ENCODE peak calls at places on chromosome 19, in six cellular contexts. One of them, this sample, is unnamed.

GRCh38 chr19:58150328-58150921 is at the start of gene ZNF329:
- DNase-seq in K562: peak
- DNase-seq in H1: no peak
- DNase-seq in GM12891: peak
- DNase-seq in HepG2: peak
- DNase-seq in GM12878: peak
- DNase-seq in this sample: peak

GRCh38 chr19:39499082-39499642 is 415 bp downstream of the DLL3 start:
- DNase-seq in H1: no peak
- DNase-seq in GM12891: no peak
- DNase-seq in K562: no peak
- DNase-seq in GM12878: no peak
- DNase-seq in HepG2: no peak
- DNase-seq in this sample: no peak

GRCh38 chr19:36417752-36418286 is 625 bp downstream of the ZFP82 start:
- DNase-seq in K562: peak
- DNase-seq in GM12891: no peak
- DNase-seq in H1: no peak
- DNase-seq in HepG2: no peak
- DNase-seq in GM12878: no peak
- DNase-seq in this sample: no peak

GRCh38 chr19:10418281-10419199 is 1.8 kb upstream of the PDE4A start:
- DNase-seq in K562: peak
- DNase-seq in GM12891: no peak
- DNase-seq in GM12878: no peak
- DNase-seq in HepG2: no peak
- DNase-seq in H1: no peak
- DNase-seq in this sample: no peak

GRCh38 chr19:49976496-49976895 is 15.5 kb upstream of the SIGLEC11 start:
- DNase-seq in HepG2: no peak
- DNase-seq in H1: no peak
- DNase-seq in K562: no peak
- DNase-seq in GM12891: no peak
- DNase-seq in GM12878: no peak
- DNase-seq in this sample: no peak

GRCh38 chr19:38544569-38545315 is 73.0 kb downstream of the MAP4K1 start:
- DNase-seq in H1: no peak
- DNase-seq in K562: peak
- DNase-seq in HepG2: no peak
- DNase-seq in GM12891: no peak
- DNase-seq in GM12878: no peak
- DNase-seq in this sample: no peak

GRCh38 chr19:49746206-49746958 is 16.7 kb downstream of the TSKS start:
- DNase-seq in GM12878: no peak
- DNase-seq in H1: peak
- DNase-seq in K562: peak
- DNase-seq in HepG2: peak
- DNase-seq in GM12891: peak
- DNase-seq in this sample: no peak

GRCh38 chr19:52935434-52935833 is 12.2 kb upstream of the ZNF888 start:
- DNase-seq in K562: no peak
- DNase-seq in H1: no peak
- DNase-seq in HepG2: no peak
- DNase-seq in GM12878: no peak
- DNase-seq in GM12891: no peak
- DNase-seq in this sample: no peak

GRCh38 chr19:55590621-55591020 is 8.7 kb downstream of the FIZ1 start:
- DNase-seq in GM12891: no peak
- DNase-seq in H1: no peak
- DNase-seq in GM12878: no peak
- DNase-seq in K562: peak
- DNase-seq in HepG2: no peak
- DNase-seq in this sample: no peak

GRCh38 chr19:44807162-44807561 is 1.7 kb upstream of the BCAM start:
- DNase-seq in HepG2: peak
- DNase-seq in K562: no peak
- DNase-seq in GM12891: no peak
- DNase-seq in H1: no peak
- DNase-seq in GM12878: no peak
- DNase-seq in this sample: no peak

GRCh38 chr19:39296906-39297305 is 699 bp downstream of the IFNL1 start:
- DNase-seq in GM12891: no peak
- DNase-seq in GM12878: no peak
- DNase-seq in H1: no peak
- DNase-seq in HepG2: no peak
- DNase-seq in K562: no peak
- DNase-seq in this sample: no peak

GRCh38 chr19:50500060-50500752 is 10.8 kb downstream of the JOSD2 start:
- DNase-seq in K562: peak
- DNase-seq in GM12878: no peak
- DNase-seq in H1: no peak
- DNase-seq in HepG2: no peak
- DNase-seq in GM12891: no peak
- DNase-seq in this sample: no peak

GRCh38 chr19:16657384-16657783 is 2.6 kb downstream of the SMIM7 start:
- DNase-seq in GM12891: no peak
- DNase-seq in GM12878: no peak
- DNase-seq in H1: no peak
- DNase-seq in K562: no peak
- DNase-seq in HepG2: no peak
- DNase-seq in this sample: no peak

GRCh38 chr19:16654151-16654550 is 5.8 kb downstream of the SMIM7 start:
- DNase-seq in H1: no peak
- DNase-seq in K562: peak
- DNase-seq in GM12878: no peak
- DNase-seq in HepG2: peak
- DNase-seq in GM12891: no peak
- DNase-seq in this sample: no peak

GRCh38 chr19:16650821-16651220 is 9.1 kb downstream of the SMIM7 start:
- DNase-seq in GM12878: no peak
- DNase-seq in GM12891: no peak
- DNase-seq in HepG2: no peak
- DNase-seq in K562: no peak
- DNase-seq in H1: no peak
- DNase-seq in this sample: no peak

GRCh38 chr19:16655727-16656126 is 4.2 kb downstream of the SMIM7 start:
- DNase-seq in GM12878: no peak
- DNase-seq in K562: no peak
- DNase-seq in GM12891: no peak
- DNase-seq in HepG2: no peak
- DNase-seq in H1: no peak
- DNase-seq in this sample: no peak

DNA sequence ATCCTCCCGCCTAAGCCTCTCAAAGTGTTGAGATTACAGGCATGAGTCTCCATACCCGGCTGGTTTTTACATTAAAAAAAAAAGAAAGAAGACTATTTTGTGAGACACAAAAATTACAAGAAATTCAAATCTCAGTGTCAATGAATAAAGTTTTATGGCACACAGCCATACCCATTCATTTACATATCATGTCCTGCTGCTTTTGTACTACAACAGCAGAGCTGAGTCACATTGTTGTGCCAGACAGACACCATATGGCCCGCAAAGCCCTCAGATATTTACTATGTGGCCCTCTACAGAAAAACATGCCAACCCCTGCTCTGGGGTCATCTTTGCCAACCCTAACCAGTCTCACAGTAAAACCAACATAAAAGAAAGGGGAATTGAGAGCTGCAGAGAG is 5.3 kb downstream of the SMIM7 start:
- DNase-seq in H1: no peak
- DNase-seq in K562: no peak
- DNase-seq in GM12891: no peak
- DNase-seq in GM12878: no peak
- DNase-seq in HepG2: no peak
- DNase-seq in this sample: no peak
- TF ChIP-seq TAF1 in H1: no peak
- TF ChIP-seq TAF1 in K562: no peak
- TF ChIP-seq TAF1 in GM12891: no peak
- TF ChIP-seq TAF1 in GM12878: no peak
- TF ChIP-seq TAF1 in HepG2: no peak
- TF ChIP-seq TAF1 in this sample: no peak

GRCh38 chr19:46195104-46195503 is 34.4 kb upstream of the IGFL1 start:
- DNase-seq in HepG2: no peak
- DNase-seq in K562: no peak
- DNase-seq in GM12891: no peak
- DNase-seq in H1: no peak
- DNase-seq in GM12878: no peak
- DNase-seq in this sample: no peak

GRCh38 chr19:46192990-46193650 is 36.4 kb upstream of the IGFL1 start:
- DNase-seq in GM12891: no peak
- DNase-seq in K562: peak
- DNase-seq in GM12878: no peak
- DNase-seq in H1: no peak
- DNase-seq in HepG2: peak
- DNase-seq in this sample: no peak

GRCh38 chr19:46191972-46192371 is 37.6 kb upstream of the IGFL1 start:
- DNase-seq in K562: no peak
- DNase-seq in H1: no peak
- DNase-seq in HepG2: no peak
- DNase-seq in GM12878: no peak
- DNase-seq in GM12891: no peak
- DNase-seq in this sample: no peak

GRCh38 chr19:46191356-46191755 is 38.2 kb upstream of the IGFL1 start:
- DNase-seq in K562: no peak
- DNase-seq in HepG2: no peak
- DNase-seq in H1: no peak
- DNase-seq in GM12891: no peak
- DNase-seq in GM12878: no peak
- DNase-seq in this sample: no peak

DNA sequence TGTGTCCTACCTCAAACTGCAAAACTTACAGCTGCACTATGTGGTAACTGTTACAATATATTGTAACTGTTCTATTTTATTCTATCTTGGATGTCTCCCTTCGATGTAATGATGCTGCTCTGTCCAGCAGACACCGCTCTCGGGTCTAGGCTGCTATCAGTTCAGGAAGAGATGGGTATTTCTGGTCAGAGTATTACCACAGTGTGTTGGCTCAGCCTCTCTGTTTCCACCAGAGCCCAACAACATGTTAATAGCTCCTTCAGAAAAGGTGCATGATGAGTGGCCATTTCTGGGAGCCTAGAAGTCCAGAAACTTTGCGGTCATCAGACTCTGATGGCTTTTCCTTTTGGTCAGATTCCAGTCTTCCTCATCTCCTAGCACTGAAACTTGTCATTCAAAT is 35.9 kb upstream of the IGFL1 start:
- DNase-seq in H1: no peak
- DNase-seq in GM12891: no peak
- DNase-seq in HepG2: no peak
- DNase-seq in GM12878: no peak
- DNase-seq in K562: peak
- DNase-seq in this sample: no peak
- TF ChIP-seq POLR2A in H1: no peak
- TF ChIP-seq POLR2A in GM12891: no peak
- TF ChIP-seq POLR2A in HepG2: no peak
- TF ChIP-seq POLR2A in GM12878: no peak
- TF ChIP-seq POLR2A in K562: no peak
- TF ChIP-seq POLR2A in this sample: no peak

GRCh38 chr19:508204-509150 is 1.2 kb downstream of the TPGS1 start:
- DNase-seq in HepG2: no peak
- DNase-seq in GM12878: no peak
- DNase-seq in K562: no peak
- DNase-seq in H1: no peak
- DNase-seq in GM12891: no peak
- DNase-seq in this sample: no peak

GRCh38 chr19:513368-514165 is 6.3 kb downstream of the TPGS1 start:
- DNase-seq in H1: no peak
- DNase-seq in GM12891: no peak
- DNase-seq in HepG2: no peak
- DNase-seq in K562: no peak
- DNase-seq in GM12878: no peak
- DNase-seq in this sample: no peak

GRCh38 chr19:511101-511841 is 4.0 kb downstream of the TPGS1 start:
- DNase-seq in K562: no peak
- DNase-seq in GM12878: no peak
- DNase-seq in GM12891: no peak
- DNase-seq in H1: no peak
- DNase-seq in HepG2: no peak
- DNase-seq in this sample: no peak

GRCh38 chr19:512548-513365 is 5.5 kb downstream of the TPGS1 start:
- DNase-seq in K562: peak
- DNase-seq in H1: no peak
- DNase-seq in HepG2: no peak
- DNase-seq in GM12891: no peak
- DNase-seq in GM12878: no peak
- DNase-seq in this sample: no peak

DNA sequence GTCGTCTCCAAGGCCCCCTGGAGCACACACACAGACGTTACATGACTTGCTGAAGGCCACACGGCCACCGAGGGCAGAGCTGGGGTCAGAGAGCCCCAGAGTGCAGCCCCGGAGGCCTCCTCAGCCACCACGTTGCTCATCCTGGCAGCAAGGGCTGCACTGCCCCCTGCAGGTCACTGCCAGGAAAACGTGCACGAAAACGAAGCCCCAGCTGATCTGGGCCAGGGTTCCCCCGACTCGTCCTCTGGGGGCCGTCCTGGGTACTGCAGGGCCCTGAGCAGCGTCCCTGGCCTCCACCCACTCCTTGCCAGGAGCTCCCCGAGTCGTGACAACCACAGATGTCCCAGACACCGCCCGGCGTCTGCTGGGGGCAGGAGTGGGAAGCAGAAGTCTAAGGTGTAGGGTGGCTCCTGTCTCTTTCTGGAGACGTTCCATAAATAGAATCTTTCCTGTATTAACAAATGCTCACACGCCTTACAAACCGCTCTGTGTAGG is 3.4 kb downstream of the TPGS1 start:
- DNase-seq in H1: peak
- DNase-seq in GM12891: peak
- DNase-seq in GM12878: peak
- DNase-seq in K562: peak
- DNase-seq in HepG2: peak
- DNase-seq in this sample: peak
- TF ChIP-seq POLR2AphosphoS5 in H1: peak
- TF ChIP-seq POLR2AphosphoS5 in GM12891: no peak
- TF ChIP-seq POLR2AphosphoS5 in GM12878: no peak
- TF ChIP-seq POLR2AphosphoS5 in K562: no peak
- TF ChIP-seq POLR2AphosphoS5 in HepG2: no peak
- TF ChIP-seq POLR2AphosphoS5 in this sample: no peak

GRCh38 chr19:28039677-28040381 is 1173.1 kb downstream of the UQCRFS1 start:
- DNase-seq in GM12878: no peak
- DNase-seq in H1: no peak
- DNase-seq in GM12891: no peak
- DNase-seq in K562: no peak
- DNase-seq in HepG2: no peak
- DNase-seq in this sample: no peak
- TF ChIP-seq TAF1 in GM12878: no peak
- TF ChIP-seq TAF1 in H1: no peak
- TF ChIP-seq TAF1 in GM12891: no peak
- TF ChIP-seq TAF1 in K562: no peak
- TF ChIP-seq TAF1 in HepG2: no peak
- TF ChIP-seq TAF1 in this sample: no peak